ENCODE peak calls at places on chromosomes 12 and 14, in eight cellular contexts. L is uterus; X is Right ventricle myocardium inferior; E is choroid plexus epithelial cell; P is T-helper 1 cell; S is activated CD8-positive, alpha-beta memory T cell treated with anti-CD3 and anti-CD28 coated beads for 48 hours; Q is H4; O is left colon. R is an unnamed sample.

GRCh38 chr12:25558566-25558965 is 5.5 kb upstream of the LMNTD1 start:
- DNase-seq in L (no peak), X (no peak), E (peak), P (no peak), S (no peak), Q (no peak), O (no peak), R (no peak)

GRCh38 chr14:28308727-28309126 is 457.9 kb upstream of the FOXG1 start:
- DNase-seq in L (no peak), X (no peak), E (peak), P (no peak), S (no peak), Q (peak), O (no peak), R (no peak)

GRCh38 chr14:61080591-61081010 is 99.6 kb downstream of the SLC38A6 start:
- DNase-seq in L (no peak), X (no peak), E (peak), P (no peak), S (no peak), Q (no peak), O (no peak), R (no peak)

GRCh38 chr14:20530771-20531571 is 25.6 kb downstream of the RNASE10 start:
- DNase-seq in L (peak), X (peak), E (peak), P (peak), S (peak), Q (peak), O (peak), R (peak)

GRCh38 chr12:53966385-53967133 is 6.4 kb upstream of the HOXC11 start:
- DNase-seq in L (peak), X (no peak), E (no peak), P (no peak), S (no peak), Q (no peak), O (no peak), R (no peak)

GRCh38 chr12:49942921-49943662 is 7.4 kb upstream of the AQP2 start:
- DNase-seq in L (no peak), X (no peak), E (no peak), P (peak), S (no peak), Q (no peak), O (peak), R (no peak)

GRCh38 chr14:93207468-93208308 is 632 bp downstream of the UBR7 start:
- DNase-seq in L (peak), X (no peak), E (peak), P (peak), S (no peak), Q (no peak), O (peak), R (no peak)

GRCh38 chr14:30808576-30808975 is 65.8 kb upstream of the COCH start:
- DNase-seq in L (no peak), X (no peak), E (peak), P (no peak), S (no peak), Q (no peak), O (no peak), R (no peak)

GRCh38 chr12:6551496-6552139 is 4.2 kb downstream of the IFFO1 start:
- DNase-seq in L (peak), X (no peak), E (peak), P (no peak), S (no peak), Q (no peak), O (no peak), R (no peak)

GRCh38 chr12:108772247-108772646 is 40.9 kb upstream of the CORO1C start:
- DNase-seq in L (no peak), X (no peak), E (no peak), P (no peak), S (no peak), Q (no peak), O (no peak), R (no peak)

GRCh38 chr14:100119251-100119650 is 40.2 kb downstream of the DEGS2 start:
- DNase-seq in L (no peak), X (no peak), E (no peak), P (no peak), S (no peak), Q (no peak), O (no peak), R (no peak)

GRCh38 chr12:11652351-11653040 is 3.0 kb downstream of the ETV6 start:
- DNase-seq in L (no peak), X (peak), E (peak), P (peak), S (no peak), Q (peak), O (peak), R (no peak)

GRCh38 chr12:19263666-19264065 is 134.1 kb downstream of the PLEKHA5 start:
- DNase-seq in L (no peak), X (no peak), E (no peak), P (no peak), S (no peak), Q (no peak), O (no peak), R (no peak)

GRCh38 chr14:23275412-23275811 is 10.5 kb downstream of the HOMEZ start:
- DNase-seq in L (no peak), X (no peak), E (no peak), P (no peak), S (no peak), Q (no peak), O (no peak), R (no peak)

GRCh38 chr12:108816652-108817335 is 40.6 kb downstream of the SSH1 start:
- DNase-seq in L (no peak), X (no peak), E (no peak), P (no peak), S (no peak), Q (no peak), O (no peak), R (no peak)

GRCh38 chr14:92685784-92686355 is 62.6 kb downstream of the LGMN start:
- DNase-seq in L (no peak), X (no peak), E (no peak), P (no peak), S (no peak), Q (no peak), O (peak), R (no peak)

GRCh38 chr14:102500190-102500661 is 9.3 kb downstream of the ANKRD9 start:
- DNase-seq in L (peak), X (no peak), E (peak), P (peak), S (no peak), Q (peak), O (peak), R (no peak)

GRCh38 chr12:3718100-3718499 is 34.8 kb downstream of the CRACR2A start:
- DNase-seq in L (no peak), X (peak), E (no peak), P (no peak), S (no peak), Q (no peak), O (no peak), R (no peak)

GRCh38 chr12:14700935-14701334 is 4.5 kb upstream of the GUCY2C start:
- DNase-seq in L (no peak), X (no peak), E (no peak), P (no peak), S (no peak), Q (no peak), O (no peak), R (no peak)

GRCh38 chr14:104399432-104400155 is 180.0 kb upstream of the C14orf180 start:
- DNase-seq in L (no peak), X (no peak), E (no peak), P (peak), S (no peak), Q (no peak), O (no peak), R (no peak)

GRCh38 chr14:77151245-77151644 is 9.7 kb upstream of the ZDHHC22 start:
- DNase-seq in L (no peak), X (no peak), E (peak), P (no peak), S (no peak), Q (no peak), O (no peak), R (no peak)

GRCh38 chr12:27361372-27361771 is 28.7 kb downstream of the BMAL2 start:
- DNase-seq in L (no peak), X (no peak), E (no peak), P (no peak), S (no peak), Q (no peak), O (no peak), R (no peak)

GRCh38 chr14:94748667-94749347 is 21.1 kb downstream of the GSC start:
- DNase-seq in L (no peak), X (no peak), E (peak), P (peak), S (no peak), Q (no peak), O (no peak), R (no peak)

GRCh38 chr12:45615268-45615667 is 114.2 kb upstream of the ARID2 start:
- DNase-seq in L (no peak), X (no peak), E (peak), P (no peak), S (no peak), Q (peak), O (no peak), R (no peak)

GRCh38 chr12:94545937-94546771 is 86.5 kb upstream of the CEP83 start:
- DNase-seq in L (peak), X (no peak), E (peak), P (no peak), S (no peak), Q (peak), O (peak), R (no peak)

GRCh38 chr12:91353266-91353665 is 170.6 kb upstream of the DCN start:
- DNase-seq in L (no peak), X (no peak), E (no peak), P (no peak), S (no peak), Q (no peak), O (no peak), R (no peak)

GRCh38 chr12:131912526-131913274 is 16.4 kb upstream of the PUS1 start:
- DNase-seq in L (peak), X (peak), E (peak), P (no peak), S (no peak), Q (peak), O (peak), R (no peak)

GRCh38 chr12:108133482-108133881 is 4.4 kb downstream of the WSCD2 start:
- DNase-seq in L (no peak), X (peak), E (no peak), P (no peak), S (no peak), Q (no peak), O (no peak), R (no peak)

GRCh38 chr12:96828169-96828789 is 78.8 kb upstream of the NEDD1 start:
- DNase-seq in L (no peak), X (no peak), E (no peak), P (peak), S (no peak), Q (no peak), O (no peak), R (no peak)

GRCh38 chr14:35808076-35808657 is 928 bp downstream of the RALGAPA1 start:
- DNase-seq in L (no peak), X (no peak), E (peak), P (peak), S (no peak), Q (no peak), O (peak), R (peak)

GRCh38 chr14:91890291-91890749 is 23.0 kb upstream of the TC2N start:
- DNase-seq in L (no peak), X (no peak), E (peak), P (no peak), S (no peak), Q (no peak), O (no peak), R (no peak)

GRCh38 chr12:110957652-110958051 is 37.3 kb upstream of the MYL2 start:
- DNase-seq in L (no peak), X (no peak), E (no peak), P (no peak), S (no peak), Q (no peak), O (no peak), R (no peak)

GRCh38 chr12:1422604-1423315 is 171.6 kb downstream of the FBXL14 start:
- DNase-seq in L (no peak), X (no peak), E (no peak), P (peak), S (no peak), Q (no peak), O (no peak), R (no peak)

GRCh38 chr12:118853634-118854033 is 127.7 kb upstream of the SRRM4 start:
- DNase-seq in L (no peak), X (no peak), E (no peak), P (no peak), S (no peak), Q (no peak), O (no peak), R (no peak)

GRCh38 chr12:77064891-77065360 is 443 bp downstream of the E2F7 start:
- DNase-seq in L (no peak), X (no peak), E (no peak), P (no peak), S (peak), Q (no peak), O (no peak), R (no peak)